ENCODE peak calls at places on chromosomes 16 and 17, in nine cellular contexts. One of them, this sample, is unnamed.

GRCh38 chr17:2302740-2303277 is 776 bp downstream of the SMG6 start:
- DNase-seq in body of pancreas: no peak
- DNase-seq in cardiac muscle cell: no peak
- DNase-seq in cardiac fibroblast: no peak
- DNase-seq in HCT116: no peak
- DNase-seq in CD8-positive, alpha-beta T cell: no peak
- DNase-seq in fibroblast of pulmonary artery: no peak
- DNase-seq in ovary: no peak
- DNase-seq in psoas muscle: no peak
- DNase-seq in this sample: no peak

GRCh38 chr16:50067290-50067853 is 1.6 kb downstream of the HEATR3 start:
- DNase-seq in body of pancreas: peak; percentile 13
- DNase-seq in cardiac muscle cell: peak; percentile 66
- DNase-seq in cardiac fibroblast: peak; percentile 75
- DNase-seq in HCT116: peak; percentile 22
- DNase-seq in CD8-positive, alpha-beta T cell: peak; percentile 54
- DNase-seq in fibroblast of pulmonary artery: peak; percentile 75
- DNase-seq in ovary: no peak
- DNase-seq in psoas muscle: no peak
- DNase-seq in this sample: no peak

GRCh38 chr17:69501591-69502468 is 87.3 kb downstream of the MAP2K6 start:
- DNase-seq in body of pancreas: peak; percentile 68
- DNase-seq in cardiac muscle cell: peak; percentile 80
- DNase-seq in cardiac fibroblast: peak; percentile 64
- DNase-seq in HCT116: no peak
- DNase-seq in CD8-positive, alpha-beta T cell: no peak
- DNase-seq in fibroblast of pulmonary artery: peak; percentile 64
- DNase-seq in ovary: peak; percentile 45
- DNase-seq in psoas muscle: no peak
- DNase-seq in this sample: no peak

GRCh38 chr17:65455972-65456343 is 105.5 kb downstream of the AXIN2 start:
- DNase-seq in body of pancreas: peak; percentile 13
- DNase-seq in cardiac muscle cell: peak; percentile 57
- DNase-seq in cardiac fibroblast: peak; percentile 64
- DNase-seq in HCT116: no peak
- DNase-seq in CD8-positive, alpha-beta T cell: no peak
- DNase-seq in fibroblast of pulmonary artery: peak; percentile 48
- DNase-seq in ovary: no peak
- DNase-seq in psoas muscle: peak; percentile 64
- DNase-seq in this sample: peak; percentile 43

GRCh38 chr17:27651411-27652345 is 20.7 kb downstream of the LGALS9 start:
- DNase-seq in body of pancreas: peak; percentile 71
- DNase-seq in cardiac muscle cell: peak; percentile 62
- DNase-seq in cardiac fibroblast: peak; percentile 58
- DNase-seq in HCT116: no peak
- DNase-seq in CD8-positive, alpha-beta T cell: peak; percentile 75
- DNase-seq in fibroblast of pulmonary artery: peak; percentile 65
- DNase-seq in ovary: peak; percentile 77
- DNase-seq in psoas muscle: peak; percentile 79
- DNase-seq in this sample: peak; percentile 61

GRCh38 chr17:77571562-77571981 is 386.9 kb upstream of the TNRC6C start:
- DNase-seq in body of pancreas: no peak
- DNase-seq in cardiac muscle cell: peak; percentile 66
- DNase-seq in cardiac fibroblast: peak; percentile 62
- DNase-seq in HCT116: no peak
- DNase-seq in CD8-positive, alpha-beta T cell: peak; percentile 57
- DNase-seq in fibroblast of pulmonary artery: peak; percentile 31
- DNase-seq in ovary: no peak
- DNase-seq in psoas muscle: no peak
- DNase-seq in this sample: no peak

GRCh38 chr17:5418858-5419355 is 555 bp downstream of the NUP88 start:
- DNase-seq in body of pancreas: peak; percentile 69
- DNase-seq in cardiac muscle cell: peak; percentile 27
- DNase-seq in cardiac fibroblast: peak; percentile 46
- DNase-seq in HCT116: no peak
- DNase-seq in CD8-positive, alpha-beta T cell: no peak
- DNase-seq in fibroblast of pulmonary artery: peak; percentile 39
- DNase-seq in ovary: no peak
- DNase-seq in psoas muscle: no peak
- DNase-seq in this sample: peak; percentile 61

GRCh38 chr16:397135-397661 is at the start of gene NME4:
- DNase-seq in body of pancreas: no peak
- DNase-seq in cardiac muscle cell: peak; percentile 62
- DNase-seq in cardiac fibroblast: peak; percentile 53
- DNase-seq in HCT116: no peak
- DNase-seq in CD8-positive, alpha-beta T cell: peak; percentile 60
- DNase-seq in fibroblast of pulmonary artery: peak; percentile 51
- DNase-seq in ovary: peak; percentile 67
- DNase-seq in psoas muscle: no peak
- DNase-seq in this sample: no peak

GRCh38 chr17:59837362-59838195 is 55.2 kb downstream of the TUBD1 start:
- DNase-seq in body of pancreas: peak; percentile 97
- DNase-seq in cardiac muscle cell: peak; percentile 100
- DNase-seq in cardiac fibroblast: peak; percentile 100
- DNase-seq in HCT116: peak; percentile 100
- DNase-seq in CD8-positive, alpha-beta T cell: no peak
- DNase-seq in fibroblast of pulmonary artery: peak; percentile 100
- DNase-seq in ovary: no peak
- DNase-seq in psoas muscle: no peak
- DNase-seq in this sample: peak; percentile 86

GRCh38 chr17:82008258-82008940 is 14.3 kb downstream of the CENPX start:
- DNase-seq in body of pancreas: no peak
- DNase-seq in cardiac muscle cell: no peak
- DNase-seq in cardiac fibroblast: no peak
- DNase-seq in HCT116: no peak
- DNase-seq in CD8-positive, alpha-beta T cell: no peak
- DNase-seq in fibroblast of pulmonary artery: no peak
- DNase-seq in ovary: no peak
- DNase-seq in psoas muscle: no peak
- DNase-seq in this sample: no peak

GRCh38 chr17:1808649-1809048 is 21.1 kb downstream of the SMYD4 start:
- DNase-seq in body of pancreas: no peak
- DNase-seq in cardiac muscle cell: no peak
- DNase-seq in cardiac fibroblast: no peak
- DNase-seq in HCT116: no peak
- DNase-seq in CD8-positive, alpha-beta T cell: no peak
- DNase-seq in fibroblast of pulmonary artery: no peak
- DNase-seq in ovary: no peak
- DNase-seq in psoas muscle: no peak
- DNase-seq in this sample: no peak

GRCh38 chr17:41678411-41678906 is 10.2 kb upstream of the EIF1 start:
- DNase-seq in body of pancreas: no peak
- DNase-seq in cardiac muscle cell: no peak
- DNase-seq in cardiac fibroblast: peak; percentile 30
- DNase-seq in HCT116: no peak
- DNase-seq in CD8-positive, alpha-beta T cell: no peak
- DNase-seq in fibroblast of pulmonary artery: peak; percentile 48
- DNase-seq in ovary: no peak
- DNase-seq in psoas muscle: peak; percentile 18
- DNase-seq in this sample: no peak

GRCh38 chr16:8855972-8856371 is 12.8 kb downstream of the CARHSP1 start:
- DNase-seq in body of pancreas: no peak
- DNase-seq in cardiac muscle cell: no peak
- DNase-seq in cardiac fibroblast: no peak
- DNase-seq in HCT116: no peak
- DNase-seq in CD8-positive, alpha-beta T cell: no peak
- DNase-seq in fibroblast of pulmonary artery: no peak
- DNase-seq in ovary: no peak
- DNase-seq in psoas muscle: no peak
- DNase-seq in this sample: no peak

DNA sequence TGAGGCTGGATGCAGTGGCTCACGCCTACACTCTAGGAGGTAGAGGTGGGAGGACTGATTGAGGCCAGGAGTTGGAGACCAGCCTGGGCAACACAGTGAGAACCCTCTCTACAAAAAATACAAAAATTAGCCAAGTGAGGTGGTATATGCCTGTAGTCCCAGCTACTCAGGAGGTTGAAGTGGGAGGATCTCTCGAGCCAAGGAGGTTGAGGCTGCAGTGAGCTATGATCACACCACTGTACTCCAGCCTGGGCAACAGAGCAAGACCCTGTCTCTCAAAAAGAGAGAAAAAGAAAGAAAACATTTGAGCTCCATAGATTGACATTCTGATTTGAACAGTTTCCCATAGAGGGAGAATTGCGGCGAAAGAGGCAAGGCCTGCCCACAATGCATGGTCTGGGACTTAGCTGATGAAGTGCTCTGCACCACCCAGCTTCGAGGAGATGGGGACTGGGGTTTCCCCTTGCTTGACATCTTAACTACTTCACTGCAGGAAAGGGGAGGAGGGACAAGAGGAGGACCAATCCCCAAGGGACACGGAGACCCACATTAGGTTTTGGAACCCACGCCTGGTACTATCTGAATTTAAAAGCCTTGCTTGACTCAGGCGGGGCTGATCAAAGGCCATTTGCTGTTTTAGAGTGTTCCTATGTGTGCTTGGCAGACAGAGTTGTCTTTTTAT is 21.7 kb downstream of the MSI2 start:
- DNase-seq in body of pancreas: no peak
- DNase-seq in cardiac muscle cell: no peak
- DNase-seq in cardiac fibroblast: no peak
- DNase-seq in HCT116: no peak
- DNase-seq in CD8-positive, alpha-beta T cell: no peak
- DNase-seq in fibroblast of pulmonary artery: no peak
- DNase-seq in ovary: no peak
- DNase-seq in psoas muscle: no peak
- DNase-seq in this sample: no peak
- TF ChIP-seq CTCF in body of pancreas: no peak
- TF ChIP-seq CTCF in cardiac muscle cell: no peak
- TF ChIP-seq CTCF in cardiac fibroblast: no peak
- TF ChIP-seq CTCF in HCT116: no peak
- TF ChIP-seq CTCF in CD8-positive, alpha-beta T cell: no peak
- TF ChIP-seq CTCF in fibroblast of pulmonary artery: no peak
- TF ChIP-seq CTCF in ovary: no peak
- TF ChIP-seq CTCF in psoas muscle: no peak
- TF ChIP-seq CTCF in this sample: no peak

GRCh38 chr17:43543300-43543699 is 2.8 kb downstream of the ETV4 start:
- DNase-seq in body of pancreas: no peak
- DNase-seq in cardiac muscle cell: no peak
- DNase-seq in cardiac fibroblast: no peak
- DNase-seq in HCT116: no peak
- DNase-seq in CD8-positive, alpha-beta T cell: no peak
- DNase-seq in fibroblast of pulmonary artery: no peak
- DNase-seq in ovary: no peak
- DNase-seq in psoas muscle: no peak
- DNase-seq in this sample: no peak

GRCh38 chr17:43547189-43547550 is 1.0 kb upstream of the ETV4 start:
- DNase-seq in body of pancreas: no peak
- DNase-seq in cardiac muscle cell: no peak
- DNase-seq in cardiac fibroblast: no peak
- DNase-seq in HCT116: no peak
- DNase-seq in CD8-positive, alpha-beta T cell: no peak
- DNase-seq in fibroblast of pulmonary artery: no peak
- DNase-seq in ovary: no peak
- DNase-seq in psoas muscle: no peak
- DNase-seq in this sample: no peak

GRCh38 chr17:43546317-43547188 is at the start of gene ETV4:
- DNase-seq in body of pancreas: peak; percentile 90
- DNase-seq in cardiac muscle cell: peak; percentile 94
- DNase-seq in cardiac fibroblast: peak; percentile 92
- DNase-seq in HCT116: peak; percentile 83
- DNase-seq in CD8-positive, alpha-beta T cell: peak; percentile 92
- DNase-seq in fibroblast of pulmonary artery: peak; percentile 92
- DNase-seq in ovary: peak; percentile 89
- DNase-seq in psoas muscle: peak; percentile 92
- DNase-seq in this sample: peak; percentile 91

GRCh38 chr17:43543771-43544575 is 2.2 kb downstream of the ETV4 start:
- DNase-seq in body of pancreas: no peak
- DNase-seq in cardiac muscle cell: no peak
- DNase-seq in cardiac fibroblast: no peak
- DNase-seq in HCT116: no peak
- DNase-seq in CD8-positive, alpha-beta T cell: no peak
- DNase-seq in fibroblast of pulmonary artery: no peak
- DNase-seq in ovary: no peak
- DNase-seq in psoas muscle: no peak
- DNase-seq in this sample: no peak

GRCh38 chr17:43545383-43545632 is 832 bp downstream of the ETV4 start:
- DNase-seq in body of pancreas: no peak
- DNase-seq in cardiac muscle cell: peak; percentile 20
- DNase-seq in cardiac fibroblast: no peak
- DNase-seq in HCT116: no peak
- DNase-seq in CD8-positive, alpha-beta T cell: no peak
- DNase-seq in fibroblast of pulmonary artery: no peak
- DNase-seq in ovary: no peak
- DNase-seq in psoas muscle: no peak
- DNase-seq in this sample: no peak
- H3K4me3 ChIP-seq in body of pancreas: peak overlapping the region; percentile 26
- H3K4me3 ChIP-seq in cardiac muscle cell: peak overlapping the region; percentile 38
- H3K4me3 ChIP-seq in cardiac fibroblast: peak overlapping the region; percentile 65
- H3K4me3 ChIP-seq in HCT116: peak overlapping the region; percentile 72
- H3K4me3 ChIP-seq in CD8-positive, alpha-beta T cell: peak overlapping the region; percentile 56
- H3K4me3 ChIP-seq in fibroblast of pulmonary artery: peak overlapping the region; percentile 56
- H3K4me3 ChIP-seq in ovary: peak overlapping the region; percentile 38
- H3K4me3 ChIP-seq in psoas muscle: peak overlapping the region; percentile 68
- H3K4me3 ChIP-seq in this sample: peak overlapping the region; percentile 61

GRCh38 chr16:86906608-86907007 is 328.3 kb downstream of the FOXL1 start:
- DNase-seq in body of pancreas: no peak
- DNase-seq in cardiac muscle cell: no peak
- DNase-seq in cardiac fibroblast: no peak
- DNase-seq in HCT116: no peak
- DNase-seq in CD8-positive, alpha-beta T cell: no peak
- DNase-seq in fibroblast of pulmonary artery: no peak
- DNase-seq in ovary: peak; percentile 0
- DNase-seq in psoas muscle: no peak
- DNase-seq in this sample: no peak
- TF ChIP-seq CTCF in body of pancreas: no peak
- TF ChIP-seq CTCF in cardiac muscle cell: no peak
- TF ChIP-seq CTCF in cardiac fibroblast: no peak
- TF ChIP-seq CTCF in HCT116: no peak
- TF ChIP-seq CTCF in CD8-positive, alpha-beta T cell: no peak
- TF ChIP-seq CTCF in fibroblast of pulmonary artery: no peak
- TF ChIP-seq CTCF in ovary: no peak
- TF ChIP-seq CTCF in psoas muscle: no peak
- TF ChIP-seq CTCF in this sample: no peak

DNA sequence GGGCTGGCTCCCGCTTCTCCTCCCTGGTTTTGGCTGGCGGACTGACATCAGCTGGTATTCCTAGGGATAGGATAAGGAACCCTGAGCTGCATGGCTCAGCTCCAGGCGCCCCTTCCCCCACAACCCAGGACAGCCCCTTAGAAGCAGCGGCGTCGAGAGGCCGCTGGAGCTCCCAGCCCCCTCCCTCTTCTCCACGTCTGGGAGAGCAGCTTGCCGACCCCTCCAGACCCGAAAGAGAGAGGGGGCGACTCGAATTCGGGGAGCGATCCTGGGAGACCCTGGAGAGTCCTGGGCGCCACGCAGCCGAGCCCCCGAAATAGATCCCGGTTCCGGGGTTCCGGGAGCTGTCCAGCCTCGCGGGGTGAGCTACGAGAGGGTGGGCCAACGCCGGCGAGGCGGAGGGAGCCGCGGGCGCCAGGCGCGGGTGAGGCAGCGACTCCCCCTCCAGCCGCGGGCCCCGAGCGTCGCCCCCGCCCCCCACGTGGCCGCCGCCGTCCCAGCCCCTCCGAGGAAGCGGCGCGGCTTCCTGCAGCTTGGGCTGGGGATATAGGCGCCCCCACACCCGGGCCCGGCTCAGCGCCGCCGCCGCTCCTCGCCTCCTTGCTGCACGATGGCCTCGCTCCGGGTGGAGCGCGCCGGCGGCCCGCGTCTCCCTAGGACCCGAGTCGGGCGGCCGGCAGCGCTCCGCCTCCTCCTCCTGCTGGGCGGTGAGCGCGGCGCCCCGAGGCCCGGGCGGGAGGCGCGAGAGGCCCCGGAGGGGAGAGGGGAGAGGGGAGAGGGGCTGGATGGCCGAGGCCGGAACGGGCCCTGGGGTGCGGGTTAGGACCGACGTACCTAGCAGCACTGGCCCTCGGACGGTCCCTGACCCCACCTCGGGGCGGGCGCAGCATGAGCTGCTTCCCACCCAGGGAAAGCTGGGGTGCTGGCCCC is at the start of gene RAMP2:
- DNase-seq in body of pancreas: no peak
- DNase-seq in cardiac muscle cell: peak; percentile 44
- DNase-seq in cardiac fibroblast: no peak
- DNase-seq in HCT116: no peak
- DNase-seq in CD8-positive, alpha-beta T cell: no peak
- DNase-seq in fibroblast of pulmonary artery: no peak
- DNase-seq in ovary: peak; percentile 69
- DNase-seq in psoas muscle: peak; percentile 67
- DNase-seq in this sample: no peak
- H3K4me3 ChIP-seq in body of pancreas: peak within 1 kb of the TSS; percentile 16
- H3K4me3 ChIP-seq in cardiac muscle cell: peak within 1 kb of the TSS; percentile 45
- H3K4me3 ChIP-seq in cardiac fibroblast: peak within 1 kb of the TSS; percentile 40
- H3K4me3 ChIP-seq in HCT116: no peak within 1 kb of the TSS
- H3K4me3 ChIP-seq in CD8-positive, alpha-beta T cell: peak within 1 kb of the TSS; percentile 27
- H3K4me3 ChIP-seq in fibroblast of pulmonary artery: peak within 1 kb of the TSS; percentile 44
- H3K4me3 ChIP-seq in ovary: peak within 1 kb of the TSS; percentile 39
- H3K4me3 ChIP-seq in psoas muscle: peak within 1 kb of the TSS; percentile 68
- H3K4me3 ChIP-seq in this sample: peak within 1 kb of the TSS; percentile 59